ENCODE peak calls at places on chromosomes 3 and 15, in nine cellular contexts. P is endothelial cell; Z is K562; A is activated T-helper 1 cell treated with anti-CD3 and anti-CD28 coated beads, Interleukin-12 subunit alpha, Interleukin-12 subunit beta, Interleukin-2, Interleukin-4 antibody, amounts not matched to agents 30 ng/mL and 10 ng/mL and 1 ng/mL, durations not matched to agents 14 hours and 24 hours and 36 hours; Q is fibroblast of the conjunctiva; B is transverse colon; F is heart left ventricle; E is activated T-cell treated with anti-CD3 and anti-CD28 coated beads for 4 hours; X is glutamatergic neuron. M is an unnamed sample.

GRCh38 chr15:66014639-66015182 is 145.4 kb downstream of the RAB11A start:
- DNase-seq in P (no peak), Z (no peak), A (no peak), Q (no peak), B (no peak), F (no peak), E (no peak), X (no peak), M (no peak)

GRCh38 chr3:52649461-52650210 is 36.1 kb downstream of the PBRM1 start:
- DNase-seq in P (no peak), Z (no peak), A (no peak), Q (no peak), B (no peak), F (no peak), E (no peak), X (no peak), M (no peak)

GRCh38 chr3:175914785-175915184 is 1055.7 kb downstream of the NAALADL2 start:
- DNase-seq in P (no peak), Z (no peak), A (no peak), Q (no peak), B (no peak), F (no peak), E (no peak), X (no peak), M (no peak)

GRCh38 chr15:57555270-57555669 is 36.4 kb upstream of the MYZAP start:
- DNase-seq in P (no peak), Z (no peak), A (no peak), Q (no peak), B (no peak), F (no peak), E (no peak), X (no peak), M (no peak)

GRCh38 chr3:128323206-128324081 is 143.2 kb downstream of the DNAJB8 start:
- DNase-seq in P (no peak), Z (no peak), A (no peak), Q (no peak), B (no peak), F (peak; percentile 59), E (no peak), X (no peak), M (no peak)

GRCh38 chr3:36729204-36730056 is 34.9 kb downstream of the DCLK3 start:
- DNase-seq in P (no peak), Z (peak; percentile 58), A (no peak), Q (peak; percentile 48), B (no peak), F (no peak), E (no peak), X (no peak), M (no peak)

GRCh38 chr3:125163739-125164601 is 48.6 kb downstream of the SLC12A8 start:
- DNase-seq in P (no peak), Z (peak; percentile 41), A (no peak), Q (no peak), B (peak; percentile 39), F (peak; percentile 43), E (no peak), X (no peak), M (no peak)

GRCh38 chr15:37490707-37491106 is 390.4 kb upstream of the MEIS2 start:
- DNase-seq in P (no peak), Z (no peak), A (no peak), Q (no peak), B (no peak), F (no peak), E (no peak), X (no peak), M (no peak)

GRCh38 chr3:140022061-140022781 is 87.2 kb downstream of the CLSTN2 start:
- DNase-seq in P (no peak), Z (no peak), A (no peak), Q (no peak), B (no peak), F (peak; percentile 68), E (no peak), X (no peak), M (no peak)

GRCh38 chr3:97882975-97883598 is 61.3 kb downstream of the CRYBG3 start:
- DNase-seq in P (no peak), Z (no peak), A (no peak), Q (peak; percentile 32), B (no peak), F (no peak), E (no peak), X (no peak), M (peak; percentile 26)

GRCh38 chr3:106533097-106533496 is 664.3 kb upstream of the CBLB start:
- DNase-seq in P (no peak), Z (no peak), A (no peak), Q (no peak), B (no peak), F (peak; percentile 23), E (no peak), X (no peak), M (no peak)

GRCh38 chr3:31039145-31039544 is 144.7 kb upstream of the GADL1 start:
- DNase-seq in P (no peak), Z (no peak), A (no peak), Q (no peak), B (no peak), F (no peak), E (no peak), X (no peak), M (no peak)

GRCh38 chr3:124266517-124266916 is 274.6 kb upstream of the ROPN1 start:
- DNase-seq in P (no peak), Z (no peak), A (no peak), Q (no peak), B (no peak), F (no peak), E (no peak), X (no peak), M (no peak)

GRCh38 chr3:177122183-177122856 is 75.0 kb downstream of the TBL1XR1 start:
- DNase-seq in P (no peak), Z (no peak), A (no peak), Q (no peak), B (no peak), F (no peak), E (no peak), X (no peak), M (no peak)

GRCh38 chr3:85626662-85627061 is 667.9 kb downstream of the CADM2 start:
- DNase-seq in P (no peak), Z (no peak), A (no peak), Q (no peak), B (no peak), F (no peak), E (no peak), X (no peak), M (no peak)

GRCh38 chr15:73683624-73684536 is at the start of gene CD276:
- DNase-seq in P (peak; percentile 77), Z (peak; percentile 72), A (no peak), Q (peak; percentile 47), B (peak; percentile 73), F (peak; percentile 88), E (no peak), X (peak; percentile 85), M (no peak)

GRCh38 chr3:174907027-174907426 is 47.9 kb downstream of the NAALADL2 start:
- DNase-seq in P (no peak), Z (no peak), A (no peak), Q (no peak), B (no peak), F (no peak), E (no peak), X (no peak), M (no peak)

GRCh38 chr15:90838066-90838465 is 30.3 kb upstream of the FURIN start:
- DNase-seq in P (no peak), Z (no peak), A (peak; percentile 85), Q (no peak), B (peak; percentile 33), F (no peak), E (peak; percentile 86), X (no peak), M (peak; percentile 21)